ENCODE peak calls at places on chromosomes 7 and 10, in six cellular contexts. B, T, J, V, F and Y are unnamed samples. For H3K36me3 and H3K4me1, the result is how much of the 10 kb centered on the place peaks cover.

GRCh38 chr10:60384006-60384405 is 5.7 kb downstream of the ANK3 start:
- DNase-seq in B (no peak), T (no peak), F (no peak), V (peak), J (no peak), Y (no peak)

GRCh38 chr7:128161466-128162125 is 79.5 kb upstream of the LEP start:
- DNase-seq in F (no peak), V (no peak), B (no peak), J (no peak), T (no peak), Y (no peak)

GRCh38 chr10:10609379-10609955 is 408.2 kb upstream of the CELF2 start:
- DNase-seq in T (no peak), B (no peak), J (no peak), F (no peak), V (no peak), Y (no peak)

GRCh38 chr7:15057272-15057671 is 154.7 kb upstream of the DGKB start:
- DNase-seq in J (no peak), T (no peak), V (no peak), B (no peak), F (no peak), Y (no peak)

GRCh38 chr7:73307436-73307835 is 1.2 kb downstream of the NSUN5 start:
- DNase-seq in T (no peak), J (no peak), B (no peak), F (no peak), V (no peak), Y (no peak)

GRCh38 chr7:105638942-105639495 is 57.7 kb upstream of the EFCAB10 start:
- DNase-seq in T (no peak), V (no peak), F (peak), B (no peak), J (no peak), Y (peak)

GRCh38 chr7:100000239-100000638 is 15.2 kb upstream of the ZKSCAN1 start:
- DNase-seq in T (peak), F (no peak), B (no peak), J (no peak), V (no peak), Y (no peak)

GRCh38 chr10:49611815-49612512 is 1.9 kb downstream of the SLC18A3 start:
- DNase-seq in F (no peak), J (peak), V (no peak), T (peak), B (no peak), Y (no peak)

GRCh38 chr7:29987821-29988317 is 1.7 kb downstream of the SCRN1 start:
- DNase-seq in F (no peak), B (no peak), J (no peak), V (peak), T (peak), Y (peak)

GRCh38 chr10:113563306-113564088 is 10.6 kb downstream of the HABP2 start:
- DNase-seq in F (peak), V (peak), B (peak), J (peak), T (peak), Y (peak)

GRCh38 chr7:98051118-98051744 is 55.4 kb upstream of the LMTK2 start:
- DNase-seq in F (peak), J (no peak), T (no peak), V (no peak), B (no peak), Y (peak)

GRCh38 chr7:140060243-140060630 is 2.5 kb downstream of the PARP12 start:
- DNase-seq in J (no peak), F (no peak), T (no peak), V (no peak), B (no peak), Y (no peak)
- H3K36me3 ChIP-seq in J (under half), F (under half), T (under half), V (under half), B (under half), Y (under half)

DNA sequence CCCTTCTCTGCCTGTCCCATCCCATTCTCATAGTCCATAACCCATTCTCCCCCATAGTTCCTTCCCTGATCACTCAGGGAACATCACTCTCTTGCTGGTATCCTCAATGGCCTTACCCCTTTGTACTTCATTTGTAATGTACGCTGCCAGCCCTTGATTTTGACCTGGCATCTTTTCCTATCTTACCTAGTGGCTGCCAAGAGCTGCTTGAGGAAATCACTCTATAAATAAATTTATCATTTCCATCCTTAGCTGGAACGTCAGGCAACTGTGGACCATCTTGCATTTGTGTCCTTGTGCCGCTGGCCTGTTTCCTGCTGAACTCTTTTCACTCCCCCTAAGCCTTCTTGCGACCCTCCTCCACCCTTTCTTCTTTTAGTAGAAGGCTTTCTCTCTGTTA is 14.0 kb downstream of the CDK14 start:
- DNase-seq in T (no peak), F (no peak), J (no peak), B (no peak), V (no peak), Y (no peak)
- TF ChIP-seq CTCF in T (no peak), F (no peak), J (no peak), B (no peak), V (no peak), Y (no peak)

DNA sequence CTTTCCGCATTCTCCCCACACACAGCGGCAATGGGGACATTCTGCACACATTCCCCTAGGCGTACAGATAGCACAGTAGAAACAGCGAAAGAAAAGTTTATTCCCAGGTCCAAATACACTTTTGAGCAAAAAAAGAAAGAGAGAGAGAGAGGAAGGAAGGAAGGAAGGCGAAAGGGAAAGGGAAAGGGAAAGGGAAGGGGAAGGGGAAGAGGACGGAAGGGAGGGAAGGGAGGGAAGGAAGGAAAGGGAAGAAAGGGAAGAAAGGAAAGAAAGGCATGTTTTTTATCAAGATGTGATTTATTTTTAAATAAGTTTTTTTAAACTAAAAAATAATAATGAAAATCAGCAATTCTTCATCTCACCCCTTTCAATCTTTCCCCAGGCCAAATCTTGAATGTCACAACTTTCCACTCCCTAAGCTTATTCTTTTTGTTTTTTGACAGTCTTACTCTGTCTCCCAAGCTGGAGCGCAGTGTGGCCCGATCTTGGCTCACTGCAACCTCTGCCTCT is 281.7 kb downstream of the SKIDA1 start:
- DNase-seq in F (no peak), J (no peak), V (no peak), T (no peak), B (no peak), Y (no peak)
- H3K4me1 ChIP-seq in F (under half), J (under half), V (under half), T (under half), B (under half), Y (under half)

GRCh38 chr7:134885967-134886352 is 100.3 kb upstream of the AGBL3 start:
- DNase-seq in T (no peak), J (no peak), F (no peak), V (peak), B (no peak), Y (peak)

GRCh38 chr7:134887523-134887922 is 98.8 kb upstream of the AGBL3 start:
- DNase-seq in B (no peak), V (no peak), F (no peak), J (no peak), T (no peak), Y (no peak)

GRCh38 chr7:134882481-134882880 is 103.0 kb downstream of the CALD1 start:
- DNase-seq in V (no peak), J (no peak), F (no peak), B (no peak), T (no peak), Y (no peak)

GRCh38 chr7:134888141-134888740 is 98.1 kb upstream of the AGBL3 start:
- DNase-seq in T (no peak), B (no peak), J (no peak), V (peak), F (no peak), Y (peak)

GRCh38 chr7:134886353-134887057 is 99.8 kb upstream of the AGBL3 start:
- DNase-seq in B (no peak), V (peak), F (no peak), J (no peak), T (peak), Y (peak)
- H3K36me3 ChIP-seq in B (under half), V (under half), F (under half), J (under half), T (under half), Y (under half)

GRCh38 chr10:14302035-14302434 is 28.7 kb downstream of the FRMD4A start:
- DNase-seq in V (peak), J (no peak), F (no peak), T (no peak), B (no peak), Y (no peak)
- TF ChIP-seq CTCF in V (peak), J (peak), F (no peak), T (no peak), B (peak), Y (peak)

GRCh38 chr10:124607693-124608092 is 136.5 kb downstream of the FAM53B start:
- DNase-seq in B (no peak), T (no peak), J (peak), F (no peak), V (no peak), Y (no peak)

GRCh38 chr10:124608093-124608721 is 136.0 kb downstream of the FAM53B start:
- DNase-seq in J (no peak), B (no peak), T (no peak), V (no peak), F (no peak), Y (no peak)

GRCh38 chr10:124605481-124605855 is 138.7 kb downstream of the FAM53B start:
- DNase-seq in B (no peak), V (no peak), F (no peak), T (no peak), J (peak), Y (no peak)

GRCh38 chr10:124605856-124606812 is 138.0 kb downstream of the FAM53B start:
- DNase-seq in F (no peak), B (no peak), T (no peak), J (peak), V (no peak), Y (no peak)

DNA sequence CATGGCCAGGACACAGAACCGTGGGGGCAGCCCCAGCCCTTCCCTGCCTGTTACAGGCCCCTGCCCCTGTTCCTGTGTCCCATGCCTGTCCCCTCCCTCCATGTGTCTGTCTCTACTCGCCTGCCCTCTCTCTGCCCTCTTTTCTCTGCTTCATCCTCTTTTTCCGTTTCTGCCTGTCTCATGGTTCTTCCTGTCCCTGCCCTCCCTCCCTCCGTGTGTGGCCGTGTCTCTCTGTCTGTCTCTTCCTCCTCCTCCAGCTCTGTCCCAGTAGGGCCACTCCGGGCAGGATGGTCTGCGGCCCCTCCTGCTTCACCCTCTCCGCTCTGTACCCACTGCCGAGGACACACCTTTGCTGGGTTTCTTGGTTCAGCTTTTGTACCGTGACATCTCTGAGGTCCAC is 137.4 kb downstream of the FAM53B start:
- DNase-seq in J (no peak), B (no peak), T (no peak), F (no peak), V (no peak), Y (no peak)
- H3K4me1 ChIP-seq in J (under half), B (under half), T (under half), F (under half), V (under half), Y (under half)

DNA sequence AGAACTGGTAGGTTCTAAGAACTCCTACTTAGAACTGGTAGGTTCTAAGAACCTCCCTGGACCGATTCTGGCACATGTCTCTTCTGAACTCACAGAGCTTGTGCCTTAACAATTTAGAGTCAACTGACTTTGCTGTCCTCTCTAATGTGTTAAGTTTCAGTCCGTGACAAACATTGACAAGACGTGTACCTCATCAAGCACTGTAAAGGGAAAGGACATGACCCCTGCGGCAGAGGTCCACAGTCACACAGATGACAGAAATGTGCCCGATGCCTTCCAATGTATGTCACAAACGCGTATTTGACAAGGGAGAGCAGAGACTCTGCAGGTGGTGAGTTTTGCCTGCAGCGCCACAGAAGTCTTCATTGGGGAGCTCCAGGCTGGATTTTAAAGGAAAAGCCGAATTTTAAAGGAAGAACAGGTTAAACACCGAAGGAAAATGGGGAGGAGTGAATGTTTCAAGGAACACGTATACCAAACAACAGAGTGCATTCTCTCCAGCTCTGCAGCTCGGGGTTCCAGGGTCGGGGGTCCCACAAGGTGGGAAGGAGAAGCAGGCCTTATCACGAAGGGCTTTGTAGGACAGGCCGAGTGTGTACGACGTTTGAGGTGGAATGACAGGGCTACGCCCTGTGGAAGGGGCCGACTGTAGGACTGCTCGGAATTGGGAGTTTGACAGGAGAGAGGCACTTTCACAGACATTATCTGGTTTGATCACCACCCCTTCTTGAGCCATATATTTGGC is 161.2 kb upstream of the KLF14 start:
- DNase-seq in B (no peak), T (no peak), F (no peak), J (no peak), V (no peak), Y (no peak)
- H3K36me3 ChIP-seq in B (under half), T (under half), F (under half), J (under half), V (under half), Y (under half)